ENCODE peak calls at places on chromosomes 16 and 17, in four cellular contexts. B is endothelial cell of umbilical vein, G is K562, X is GM12878. W is an unnamed sample.
A peak's percentile ranks its signal among the peaks of the same experiment; 100 is the strongest.

GRCh38 chr17:67478266-67479118 is 101.4 kb downstream of the PITPNC1 start:
- DNase-seq in B (no peak), G (no peak), X (no peak), W (no peak)

GRCh38 chr16:86951831-86952598 is 365.2 kb downstream of the C16orf95 start:
- DNase-seq in B (peak; percentile 68), G (no peak), X (no peak), W (peak; percentile 99)

GRCh38 chr16:68091604-68092261 is 6.6 kb downstream of the NFATC3 start:
- DNase-seq in B (peak; percentile 74), G (no peak), X (no peak), W (peak; percentile 72)

GRCh38 chr17:78278139-78278741 is 46.8 kb downstream of the TMEM235 start:
- DNase-seq in B (no peak), G (peak; percentile 55), X (no peak), W (no peak)

GRCh38 chr16:57395026-57395425 is 9.5 kb upstream of the CCL17 start:
- DNase-seq in B (no peak), G (no peak), X (no peak), W (no peak)

GRCh38 chr16:84268231-84268630 is 26.4 kb upstream of the WFDC1 start:
- DNase-seq in B (no peak), G (no peak), X (no peak), W (no peak)

GRCh38 chr16:84484579-84485254 is 19.7 kb downstream of the MEAK7 start:
- DNase-seq in B (peak; percentile 61), G (peak; percentile 72), X (no peak), W (peak; percentile 74)

GRCh38 chr17:8162997-8163977 is 539 bp upstream of the VAMP2 start:
- DNase-seq in B (peak; percentile 29), G (no peak), X (no peak), W (no peak)

GRCh38 chr16:9060225-9060624 is 31.2 kb upstream of the HAPSTR1 start:
- DNase-seq in B (no peak), G (no peak), X (no peak), W (no peak)

GRCh38 chr17:65457635-65458257 is 103.7 kb downstream of the AXIN2 start:
- DNase-seq in B (no peak), G (no peak), X (no peak), W (no peak)

GRCh38 chr17:37413875-37414519 is 7.3 kb downstream of the TADA2A start:
- DNase-seq in B (no peak), G (peak; percentile 19), X (no peak), W (peak; percentile 20)

GRCh38 chr17:17484451-17484899 is 7.7 kb downstream of the MED9 start:
- DNase-seq in B (no peak), G (no peak), X (no peak), W (peak; percentile 39)

GRCh38 chr17:16381496-16381820 is 567 bp downstream of the UBB start:
- DNase-seq in B (no peak), G (no peak), X (no peak), W (peak; percentile 49)

GRCh38 chr16:21704733-21705132 is 41.0 kb downstream of the OTOA start:
- DNase-seq in B (no peak), G (peak; percentile 26), X (no peak), W (no peak)

GRCh38 chr16:29734826-29735225 is 11.0 kb downstream of the C16orf54 start:
- DNase-seq in B (no peak), G (no peak), X (no peak), W (peak; percentile 6)

GRCh38 chr17:1562178-1562643 is 381 bp downstream of the PITPNA start:
- DNase-seq in B (peak; percentile 23), G (peak; percentile 74), X (no peak), W (no peak)

GRCh38 chr17:77740481-77740880 is 218.0 kb upstream of the TNRC6C start:
- DNase-seq in B (no peak), G (no peak), X (no peak), W (no peak)

GRCh38 chr16:54241525-54241924 is 45.1 kb downstream of the IRX3 start:
- DNase-seq in B (no peak), G (no peak), X (no peak), W (no peak)

GRCh38 chr17:39626171-39626670 is 531 bp upstream of the PPP1R1B start:
- DNase-seq in B (no peak), G (peak; percentile 50), X (no peak), W (no peak)

GRCh38 chr17:13346996-13347762 is 254.6 kb downstream of the HS3ST3A1 start:
- DNase-seq in B (no peak), G (no peak), X (no peak), W (peak; percentile 98)

GRCh38 chr16:1466968-1467521 is 7.8 kb downstream of the CLCN7 start:
- DNase-seq in B (no peak), G (no peak), X (no peak), W (peak; percentile 4)

GRCh38 chr16:50502616-50503000 is 45.6 kb upstream of the NKD1 start:
- DNase-seq in B (no peak), G (no peak), X (no peak), W (no peak)

GRCh38 chr16:68643847-68644246 is 1.3 kb upstream of the CDH3 start:
- DNase-seq in B (no peak), G (no peak), X (no peak), W (no peak)

GRCh38 chr16:61555718-61556441 is 480.4 kb downstream of the CDH8 start:
- DNase-seq in B (no peak), G (no peak), X (no peak), W (no peak)

GRCh38 chr17:43626066-43626465 is 35.7 kb downstream of the MEOX1 start:
- DNase-seq in B (no peak), G (no peak), X (no peak), W (no peak)

GRCh38 chr17:16880121-16880842 is 91.6 kb downstream of the TNFRSF13B start:
- DNase-seq in B (no peak), G (no peak), X (no peak), W (no peak)

GRCh38 chr16:57906385-57907316 is 64.3 kb downstream of the CNGB1 start:
- DNase-seq in B (peak; percentile 21), G (no peak), X (no peak), W (no peak)

GRCh38 chr17:34869636-34870035 is 91.6 kb downstream of the CCT6B start:
- DNase-seq in B (no peak), G (no peak), X (no peak), W (no peak)

GRCh38 chr17:49358638-49359247 is 3.3 kb downstream of the ZNF652 start:
- DNase-seq in B (no peak), G (no peak), X (peak; percentile 75), W (no peak)

GRCh38 chr17:11980813-11981212 is 16.5 kb downstream of the ZNF18 start:
- DNase-seq in B (no peak), G (peak; percentile 8), X (no peak), W (no peak)

GRCh38 chr17:45851873-45852272 is 7.2 kb downstream of the SPPL2C start:
- DNase-seq in B (no peak), G (no peak), X (no peak), W (no peak)

GRCh38 chr17:6381052-6381451 is 53.9 kb downstream of the AIPL1 start:
- DNase-seq in B (no peak), G (no peak), X (no peak), W (no peak)

GRCh38 chr17:81878294-81878693 is 7.2 kb upstream of the ARHGDIA start:
- DNase-seq in B (no peak), G (no peak), X (no peak), W (peak; percentile 73)

GRCh38 chr16:84423416-84423837 is 55.1 kb downstream of the ATP2C2 start:
- DNase-seq in B (peak; percentile 14), G (peak; percentile 71), X (peak; percentile 11), W (peak; percentile 52)

GRCh38 chr16:425740-426114 is 278 bp downstream of the RAB11FIP3 start:
- DNase-seq in B (no peak), G (no peak), X (no peak), W (no peak)

GRCh38 chr17:3557768-3558583 is at the start of gene TRPV3:
- DNase-seq in B (no peak), G (peak; percentile 87), X (peak; percentile 66), W (no peak)
- TF ChIP-seq FOS in B (no peak), G (no peak), X (no peak), W (no peak)

GRCh38 chr17:3475812-3476686 is at the start of gene ASPA:
- DNase-seq in B (no peak), G (no peak), X (no peak), W (peak; percentile 3)
- TF ChIP-seq FOS in B (no peak), G (no peak), X (no peak), W (no peak)

GRCh38 chr17:80498242-80498919 is 22.0 kb upstream of the NPTX1 start:
- DNase-seq in B (no peak), G (no peak), X (no peak), W (peak; percentile 47)
- TF ChIP-seq FOS in B (no peak), G (no peak), X (no peak), W (no peak)

DNA sequence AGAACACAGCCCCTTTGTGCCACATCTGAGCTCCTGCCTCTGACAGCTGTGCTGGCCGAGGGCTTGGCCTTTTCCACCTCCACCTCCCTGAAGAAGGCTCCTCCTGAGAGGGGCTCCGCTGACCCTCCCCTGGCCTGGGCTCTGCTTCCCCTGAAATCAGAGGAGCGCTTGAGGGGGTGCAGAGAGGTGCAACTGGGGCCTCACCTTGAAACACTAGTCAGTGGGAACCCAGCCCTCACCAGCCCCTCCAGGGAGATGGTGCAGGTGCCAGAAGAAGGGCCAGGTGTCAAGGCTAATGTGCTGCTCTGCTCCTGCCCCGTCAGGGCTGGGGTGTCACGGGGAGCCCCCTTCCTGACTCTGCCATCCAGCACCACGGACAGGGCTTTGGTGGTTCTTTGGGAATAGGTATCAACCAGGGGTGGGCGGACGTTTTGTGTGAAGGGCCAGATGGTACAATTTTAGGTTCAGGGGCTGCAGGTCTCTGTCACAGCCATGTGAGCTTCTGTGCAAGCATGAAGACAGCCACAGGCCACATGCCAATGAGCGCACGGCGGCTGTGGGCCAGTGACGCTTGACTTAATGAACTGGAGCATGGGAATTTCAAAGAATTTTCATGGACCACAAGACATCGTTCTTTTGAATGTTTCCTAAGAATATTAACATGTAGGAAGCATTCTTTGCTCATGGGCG is 2.1 kb upstream of the ZG16B start:
- DNase-seq in B (no peak), G (peak; percentile 47), X (no peak), W (no peak)
- TF ChIP-seq FOS in B (no peak), G (no peak), X (no peak), W (no peak)

GRCh38 chr17:72863511-72864175 is 228.8 kb downstream of the SLC39A11 start:
- DNase-seq in B (no peak), G (no peak), X (peak; percentile 12), W (no peak)
- TF ChIP-seq FOS in B (no peak), G (no peak), X (no peak), W (no peak)

GRCh38 chr16:75415169-75415908 is 18.0 kb downstream of the CFDP1 start:
- DNase-seq in B (no peak), G (no peak), X (no peak), W (peak; percentile 69)
- TF ChIP-seq FOS in B (no peak), G (no peak), X (no peak), W (peak; percentile 32)

GRCh38 chr17:27495460-27495859 is 39.2 kb downstream of the KSR1 start:
- DNase-seq in B (no peak), G (no peak), X (no peak), W (no peak)

GRCh38 chr17:27492470-27492869 is 36.2 kb downstream of the KSR1 start:
- DNase-seq in B (no peak), G (no peak), X (no peak), W (no peak)

GRCh38 chr17:27491713-27492190 is 35.5 kb downstream of the KSR1 start:
- DNase-seq in B (no peak), G (peak; percentile 84), X (no peak), W (no peak)

GRCh38 chr17:27494192-27495091 is 38.2 kb downstream of the KSR1 start:
- DNase-seq in B (peak; percentile 30), G (no peak), X (no peak), W (peak; percentile 42)

GRCh38 chr17:27493088-27493487 is 36.8 kb downstream of the KSR1 start:
- DNase-seq in B (peak; percentile 18), G (no peak), X (no peak), W (no peak)
- TF ChIP-seq FOS in B (no peak), G (no peak), X (no peak), W (no peak)